ENCODE peak calls at places on chromosomes 1 and 21, in six cellular contexts. O is hypothalamus; X is T-helper 2 cell; K is NCI-H1417; B is T follicular helper cell; T is activated CD8-positive, alpha-beta memory T cell treated with anti-CD3 and anti-CD28 coated beads, Interleukin-2, amount 50 U/mL, for 4 hours. R is an unnamed sample.

GRCh38 chr21:35840197-35840799 is 220.0 kb downstream of the SETD4 start:
- DNase-seq in O (peak; percentile 5), X (peak; percentile 72), K (peak; percentile 86), B (peak; percentile 42), T (peak; percentile 43), R (peak; percentile 83)

GRCh38 chr1:42684139-42684538 is 1.9 kb downstream of the YBX1 start:
- DNase-seq in O (no peak), X (peak; percentile 52), K (no peak), B (no peak), T (no peak), R (peak; percentile 3)

GRCh38 chr1:92484472-92485373 is 2.0 kb downstream of the GFI1 start:
- DNase-seq in O (no peak), X (peak; percentile 71), K (no peak), B (peak; percentile 35), T (peak; percentile 85), R (no peak)

GRCh38 chr1:205041998-205042910 is 758 bp upstream of the CNTN2 start:
- DNase-seq in O (peak; percentile 53), X (no peak), K (no peak), B (no peak), T (no peak), R (no peak)

GRCh38 chr1:9038881-9039760 is 12.9 kb upstream of the SLC2A7 start:
- DNase-seq in O (no peak), X (no peak), K (no peak), B (no peak), T (no peak), R (no peak)

GRCh38 chr1:4655674-4656532 is 1.5 kb downstream of the AJAP1 start:
- DNase-seq in O (peak; percentile 87), X (peak; percentile 21), K (peak; percentile 47), B (no peak), T (no peak), R (peak; percentile 3)

GRCh38 chr1:1037366-1038327 is 17.7 kb downstream of the AGRN start:
- DNase-seq in O (no peak), X (no peak), K (no peak), B (no peak), T (no peak), R (no peak)

GRCh38 chr1:180234369-180235076 is 4.5 kb downstream of the LHX4 start:
- DNase-seq in O (no peak), X (no peak), K (no peak), B (no peak), T (no peak), R (no peak)

GRCh38 chr1:176976771-176977170 is 187.7 kb downstream of the ASTN1 start:
- DNase-seq in O (no peak), X (no peak), K (no peak), B (no peak), T (no peak), R (no peak)

GRCh38 chr1:183493540-183494245 is 21.4 kb downstream of the SMG7 start:
- DNase-seq in O (no peak), X (no peak), K (no peak), B (no peak), T (no peak), R (peak; percentile 33)

GRCh38 chr1:58573138-58573537 is 3.9 kb downstream of the TACSTD2 start:
- DNase-seq in O (no peak), X (no peak), K (no peak), B (no peak), T (no peak), R (no peak)

GRCh38 chr21:44428281-44428942 is 26.9 kb upstream of the LRRC3 start:
- DNase-seq in O (no peak), X (peak; percentile 25), K (peak; percentile 16), B (peak; percentile 56), T (peak; percentile 24), R (no peak)

GRCh38 chr1:193408782-193409293 is 222.4 kb upstream of the B3GALT2 start:
- DNase-seq in O (no peak), X (no peak), K (no peak), B (no peak), T (no peak), R (peak; percentile 99)

GRCh38 chr1:44405804-44406743 is 1.0 kb downstream of the RNF220 start:
- DNase-seq in O (no peak), X (no peak), K (no peak), B (no peak), T (peak; percentile 24), R (no peak)

GRCh38 chr1:63982201-63982600 is 208.4 kb downstream of the ROR1 start:
- DNase-seq in O (no peak), X (no peak), K (no peak), B (no peak), T (no peak), R (peak; percentile 56)

GRCh38 chr1:71364236-71364635 is 283.4 kb upstream of the ZRANB2 start:
- DNase-seq in O (no peak), X (no peak), K (no peak), B (no peak), T (no peak), R (no peak)

GRCh38 chr21:44823179-44823654 is 5.4 kb upstream of the SUMO3 start:
- DNase-seq in O (no peak), X (no peak), K (no peak), B (no peak), T (no peak), R (no peak)

GRCh38 chr1:20250346-20250989 is 40.2 kb upstream of the VWA5B1 start:
- DNase-seq in O (no peak), X (peak; percentile 86), K (no peak), B (no peak), T (no peak), R (peak; percentile 52)